ENCODE peak calls at places on chromosome 20, in nine cellular contexts. One of them, this sample, is unnamed.

GRCh38 chr20:44067650-44068081 is 119.3 kb downstream of the JPH2 start:
- DNase-seq in GM12878: no peak
- DNase-seq in lung: no peak
- DNase-seq in HCT116: no peak
- DNase-seq in CD8-positive, alpha-beta memory T cell: no peak
- DNase-seq in psoas muscle: no peak
- DNase-seq in A549: no peak
- DNase-seq in left ventricle myocardium inferior: no peak
- DNase-seq in IMR-90: no peak
- DNase-seq in this sample: no peak

GRCh38 chr20:62313021-62313420 is 10.2 kb downstream of the ADRM1 start:
- DNase-seq in CD8-positive, alpha-beta memory T cell: no peak
- DNase-seq in IMR-90: no peak
- DNase-seq in GM12878: no peak
- DNase-seq in HCT116: no peak
- DNase-seq in left ventricle myocardium inferior: no peak
- DNase-seq in psoas muscle: no peak
- DNase-seq in lung: no peak
- DNase-seq in A549: no peak
- DNase-seq in this sample: no peak

GRCh38 chr20:37914672-37915433 is 11.9 kb downstream of the VSTM2L start:
- DNase-seq in psoas muscle: no peak
- DNase-seq in IMR-90: no peak
- DNase-seq in A549: no peak
- DNase-seq in HCT116: no peak
- DNase-seq in lung: no peak
- DNase-seq in CD8-positive, alpha-beta memory T cell: no peak
- DNase-seq in left ventricle myocardium inferior: no peak
- DNase-seq in GM12878: no peak
- DNase-seq in this sample: no peak

GRCh38 chr20:59152559-59153354 is 10.9 kb upstream of the ZNF831 start:
- DNase-seq in psoas muscle: no peak
- DNase-seq in left ventricle myocardium inferior: no peak
- DNase-seq in HCT116: no peak
- DNase-seq in A549: no peak
- DNase-seq in CD8-positive, alpha-beta memory T cell: no peak
- DNase-seq in IMR-90: no peak
- DNase-seq in lung: no peak
- DNase-seq in GM12878: no peak
- DNase-seq in this sample: no peak

GRCh38 chr20:43040427-43040826 is 149.3 kb downstream of the PTPRT start:
- DNase-seq in CD8-positive, alpha-beta memory T cell: no peak
- DNase-seq in lung: no peak
- DNase-seq in A549: no peak
- DNase-seq in GM12878: no peak
- DNase-seq in HCT116: no peak
- DNase-seq in psoas muscle: no peak
- DNase-seq in left ventricle myocardium inferior: no peak
- DNase-seq in IMR-90: no peak
- DNase-seq in this sample: no peak

GRCh38 chr20:44597930-44598329 is 15.6 kb downstream of the PKIG start:
- DNase-seq in lung: no peak
- DNase-seq in HCT116: no peak
- DNase-seq in A549: no peak
- DNase-seq in CD8-positive, alpha-beta memory T cell: no peak
- DNase-seq in left ventricle myocardium inferior: no peak
- DNase-seq in psoas muscle: no peak
- DNase-seq in IMR-90: no peak
- DNase-seq in GM12878: no peak
- DNase-seq in this sample: no peak

GRCh38 chr20:59010995-59011873 is 4.2 kb upstream of the CTSZ start:
- DNase-seq in lung: no peak
- DNase-seq in GM12878: no peak
- DNase-seq in left ventricle myocardium inferior: no peak
- DNase-seq in IMR-90: peak; percentile 71
- DNase-seq in psoas muscle: no peak
- DNase-seq in CD8-positive, alpha-beta memory T cell: no peak
- DNase-seq in A549: no peak
- DNase-seq in HCT116: no peak
- DNase-seq in this sample: peak; percentile 51

GRCh38 chr20:36462440-36463211 is 78.7 kb upstream of the MYL9 start:
- DNase-seq in GM12878: no peak
- DNase-seq in HCT116: no peak
- DNase-seq in IMR-90: peak; percentile 60
- DNase-seq in psoas muscle: peak; percentile 92
- DNase-seq in A549: no peak
- DNase-seq in left ventricle myocardium inferior: peak; percentile 80
- DNase-seq in lung: no peak
- DNase-seq in CD8-positive, alpha-beta memory T cell: no peak
- DNase-seq in this sample: peak; percentile 22

GRCh38 chr20:653110-653589 is at the start of gene SRXN1:
- DNase-seq in psoas muscle: peak; percentile 97
- DNase-seq in HCT116: peak; percentile 81
- DNase-seq in GM12878: peak; percentile 30
- DNase-seq in CD8-positive, alpha-beta memory T cell: peak; percentile 75
- DNase-seq in lung: peak; percentile 89
- DNase-seq in IMR-90: peak; percentile 93
- DNase-seq in A549: peak; percentile 93
- DNase-seq in left ventricle myocardium inferior: peak; percentile 94
- DNase-seq in this sample: peak; percentile 85

GRCh38 chr20:62806383-62807050 is 1.9 kb downstream of the OGFR start:
- DNase-seq in lung: no peak
- DNase-seq in A549: no peak
- DNase-seq in left ventricle myocardium inferior: no peak
- DNase-seq in IMR-90: no peak
- DNase-seq in CD8-positive, alpha-beta memory T cell: no peak
- DNase-seq in psoas muscle: no peak
- DNase-seq in HCT116: no peak
- DNase-seq in GM12878: no peak
- DNase-seq in this sample: no peak

GRCh38 chr20:41408986-41409385 is 42.4 kb upstream of the EMILIN3 start:
- DNase-seq in GM12878: no peak
- DNase-seq in left ventricle myocardium inferior: no peak
- DNase-seq in lung: no peak
- DNase-seq in HCT116: no peak
- DNase-seq in A549: no peak
- DNase-seq in IMR-90: no peak
- DNase-seq in CD8-positive, alpha-beta memory T cell: no peak
- DNase-seq in psoas muscle: peak; percentile 82
- DNase-seq in this sample: no peak

GRCh38 chr20:38842558-38842981 is 37.1 kb downstream of the PPP1R16B start:
- DNase-seq in GM12878: peak; percentile 91
- DNase-seq in HCT116: no peak
- DNase-seq in lung: no peak
- DNase-seq in psoas muscle: no peak
- DNase-seq in A549: no peak
- DNase-seq in IMR-90: no peak
- DNase-seq in left ventricle myocardium inferior: no peak
- DNase-seq in CD8-positive, alpha-beta memory T cell: no peak
- DNase-seq in this sample: no peak

DNA sequence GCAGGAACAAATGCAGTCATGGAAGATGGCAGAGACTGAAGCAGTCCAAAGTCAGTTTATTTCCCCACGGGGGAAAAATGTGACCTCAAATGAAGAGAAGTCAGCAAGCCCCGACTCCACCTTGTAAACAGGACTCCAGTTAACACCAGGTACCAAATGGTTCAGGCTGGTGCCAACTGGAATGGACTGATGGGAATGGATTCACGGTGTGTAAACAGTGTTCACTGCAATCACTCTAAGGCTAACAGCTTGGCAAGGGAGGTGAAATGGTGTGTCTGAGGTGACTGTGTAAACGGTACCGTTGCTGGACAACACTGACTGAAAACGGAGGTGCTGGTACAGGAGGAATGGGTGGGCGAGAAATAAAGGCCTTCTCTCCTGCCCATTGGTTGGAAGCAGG is 12.0 kb downstream of the PLAGL2 start:
- DNase-seq in lung: no peak
- DNase-seq in IMR-90: no peak
- DNase-seq in left ventricle myocardium inferior: no peak
- DNase-seq in HCT116: no peak
- DNase-seq in GM12878: no peak
- DNase-seq in A549: no peak
- DNase-seq in psoas muscle: no peak
- DNase-seq in CD8-positive, alpha-beta memory T cell: no peak
- DNase-seq in this sample: peak; percentile 54
- H3K27ac ChIP-seq in lung: no peak overlapping the region
- H3K27ac ChIP-seq in IMR-90: no peak overlapping the region
- H3K27ac ChIP-seq in left ventricle myocardium inferior: peak overlapping the region; percentile 19
- H3K27ac ChIP-seq in HCT116: no peak overlapping the region
- H3K27ac ChIP-seq in GM12878: no peak overlapping the region
- H3K27ac ChIP-seq in A549: no peak overlapping the region
- H3K27ac ChIP-seq in psoas muscle: no peak overlapping the region
- H3K27ac ChIP-seq in CD8-positive, alpha-beta memory T cell: no peak overlapping the region
- H3K27ac ChIP-seq in this sample: peak overlapping the region; percentile 58

DNA sequence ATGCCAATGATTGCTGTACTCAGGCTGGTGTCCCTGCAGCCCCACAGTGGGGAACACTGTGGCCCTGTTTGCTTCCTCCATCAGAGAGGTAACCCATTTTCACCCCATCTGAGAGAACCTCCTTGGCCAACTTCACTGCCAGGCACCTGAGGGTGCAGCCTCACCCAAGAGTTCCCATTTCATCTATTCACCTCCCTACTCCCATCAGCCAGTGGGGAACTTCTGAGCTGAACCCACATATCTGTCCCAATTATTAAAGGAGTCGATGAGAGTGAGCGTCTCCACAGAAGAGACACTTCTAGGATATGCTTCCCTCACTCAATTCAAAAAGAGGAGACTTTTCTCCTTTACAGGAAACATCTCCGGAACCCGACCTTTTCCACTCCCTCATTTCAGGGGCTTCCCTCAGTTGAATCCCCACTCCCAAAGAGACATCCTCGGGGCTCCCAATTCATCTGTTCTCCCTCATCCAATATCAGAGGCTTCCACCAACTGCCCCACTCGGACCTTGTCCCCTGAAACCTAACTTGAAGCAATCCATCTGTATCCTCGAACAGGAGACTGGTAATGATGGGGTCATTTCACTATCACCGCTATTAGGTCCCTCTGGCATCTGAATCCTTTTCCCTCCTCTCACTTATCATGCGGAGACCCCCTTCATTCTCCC is 988 bp downstream of the UBE2V1 start:
- DNase-seq in psoas muscle: no peak
- DNase-seq in lung: no peak
- DNase-seq in left ventricle myocardium inferior: no peak
- DNase-seq in IMR-90: no peak
- DNase-seq in CD8-positive, alpha-beta memory T cell: no peak
- DNase-seq in GM12878: no peak
- DNase-seq in A549: no peak
- DNase-seq in HCT116: no peak
- DNase-seq in this sample: no peak
- H3K4me1 ChIP-seq in psoas muscle: peaks cover 80% of the 10 kb centered on the region
- H3K4me1 ChIP-seq in lung: peaks cover 29% of the 10 kb centered on the region
- H3K4me1 ChIP-seq in left ventricle myocardium inferior: peaks cover 93% of the 10 kb centered on the region
- H3K4me1 ChIP-seq in IMR-90: peaks cover 40% of the 10 kb centered on the region
- H3K4me1 ChIP-seq in CD8-positive, alpha-beta memory T cell: peaks cover 82% of the 10 kb centered on the region
- H3K4me1 ChIP-seq in GM12878: peaks cover 49% of the 10 kb centered on the region
- H3K4me1 ChIP-seq in A549: peaks cover 65% of the 10 kb centered on the region
- H3K4me1 ChIP-seq in HCT116: peaks cover 52% of the 10 kb centered on the region
- H3K4me1 ChIP-seq in this sample: peaks cover 21% of the 10 kb centered on the region

DNA sequence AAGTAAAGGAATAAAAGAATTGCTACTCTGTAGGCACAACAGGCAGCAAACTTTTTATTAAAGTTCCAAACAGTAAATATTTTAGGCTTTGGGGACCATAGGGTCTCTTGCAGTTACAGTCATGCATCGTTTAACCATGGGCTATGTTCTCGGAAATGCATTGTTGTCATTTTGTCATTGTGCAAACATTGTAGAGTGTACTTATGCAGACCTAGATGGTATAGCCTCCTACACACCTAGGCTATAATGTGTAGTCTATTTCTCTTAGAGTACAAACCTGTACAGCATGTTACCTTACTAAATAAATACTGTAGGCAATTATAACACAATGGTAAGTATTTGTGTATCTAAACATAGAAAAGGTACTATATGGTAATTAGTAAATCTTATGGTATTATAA is 54.7 kb downstream of the CDS2 start:
- DNase-seq in GM12878: no peak
- DNase-seq in lung: no peak
- DNase-seq in IMR-90: no peak
- DNase-seq in left ventricle myocardium inferior: no peak
- DNase-seq in CD8-positive, alpha-beta memory T cell: no peak
- DNase-seq in HCT116: no peak
- DNase-seq in A549: no peak
- DNase-seq in psoas muscle: no peak
- DNase-seq in this sample: no peak
- H3K27ac ChIP-seq in GM12878: no peak overlapping the region
- H3K27ac ChIP-seq in lung: no peak overlapping the region
- H3K27ac ChIP-seq in IMR-90: no peak overlapping the region
- H3K27ac ChIP-seq in left ventricle myocardium inferior: peak overlapping the region; percentile 79
- H3K27ac ChIP-seq in CD8-positive, alpha-beta memory T cell: no peak overlapping the region
- H3K27ac ChIP-seq in HCT116: no peak overlapping the region
- H3K27ac ChIP-seq in A549: no peak overlapping the region
- H3K27ac ChIP-seq in psoas muscle: no peak overlapping the region
- H3K27ac ChIP-seq in this sample: no peak overlapping the region

GRCh38 chr20:53896647-53897046 is 173.7 kb downstream of the BCAS1 start:
- DNase-seq in lung: no peak
- DNase-seq in psoas muscle: no peak
- DNase-seq in left ventricle myocardium inferior: no peak
- DNase-seq in CD8-positive, alpha-beta memory T cell: no peak
- DNase-seq in HCT116: no peak
- DNase-seq in IMR-90: no peak
- DNase-seq in A549: no peak
- DNase-seq in GM12878: no peak
- DNase-seq in this sample: no peak

GRCh38 chr20:53899351-53900167 is 170.8 kb downstream of the BCAS1 start:
- DNase-seq in HCT116: no peak
- DNase-seq in CD8-positive, alpha-beta memory T cell: peak; percentile 40
- DNase-seq in psoas muscle: no peak
- DNase-seq in lung: peak; percentile 42
- DNase-seq in A549: peak; percentile 60
- DNase-seq in IMR-90: peak; percentile 87
- DNase-seq in left ventricle myocardium inferior: no peak
- DNase-seq in GM12878: peak; percentile 95
- DNase-seq in this sample: peak; percentile 43

GRCh38 chr20:53897884-53898557 is 172.4 kb downstream of the BCAS1 start:
- DNase-seq in left ventricle myocardium inferior: no peak
- DNase-seq in A549: no peak
- DNase-seq in psoas muscle: no peak
- DNase-seq in lung: no peak
- DNase-seq in HCT116: no peak
- DNase-seq in CD8-positive, alpha-beta memory T cell: no peak
- DNase-seq in IMR-90: no peak
- DNase-seq in GM12878: no peak
- DNase-seq in this sample: no peak

GRCh38 chr20:53900380-53900999 is 169.9 kb downstream of the BCAS1 start:
- DNase-seq in GM12878: no peak
- DNase-seq in A549: peak; percentile 26
- DNase-seq in psoas muscle: no peak
- DNase-seq in left ventricle myocardium inferior: no peak
- DNase-seq in HCT116: no peak
- DNase-seq in lung: no peak
- DNase-seq in IMR-90: peak; percentile 95
- DNase-seq in CD8-positive, alpha-beta memory T cell: no peak
- DNase-seq in this sample: no peak

DNA sequence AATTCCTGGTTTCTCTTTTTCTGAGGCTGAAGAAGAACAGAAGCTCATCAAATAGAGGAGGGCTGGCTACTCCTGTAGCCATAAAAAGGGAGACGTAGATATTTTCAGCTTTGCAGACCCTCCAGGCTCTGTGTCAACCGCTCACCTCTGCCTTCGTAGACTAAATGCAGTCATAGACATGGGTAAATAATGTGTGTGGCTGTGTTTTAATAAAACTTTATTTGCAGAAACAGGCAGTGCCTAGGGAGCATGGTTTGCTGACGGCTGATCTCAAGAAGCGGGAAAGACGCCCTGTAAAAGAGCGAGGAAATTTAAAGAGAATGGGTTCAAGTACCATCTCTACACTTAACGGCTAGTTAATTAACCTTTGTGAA is 171.8 kb downstream of the BCAS1 start:
- DNase-seq in A549: no peak
- DNase-seq in IMR-90: no peak
- DNase-seq in HCT116: no peak
- DNase-seq in lung: no peak
- DNase-seq in psoas muscle: no peak
- DNase-seq in left ventricle myocardium inferior: no peak
- DNase-seq in GM12878: no peak
- DNase-seq in CD8-positive, alpha-beta memory T cell: no peak
- DNase-seq in this sample: no peak
- H3K4me1 ChIP-seq in A549: peaks cover 42% of the 10 kb centered on the region
- H3K4me1 ChIP-seq in IMR-90: peaks cover 12% of the 10 kb centered on the region
- H3K4me1 ChIP-seq in HCT116: peaks cover 6% of the 10 kb centered on the region
- H3K4me1 ChIP-seq in lung: peaks cover 12% of the 10 kb centered on the region
- H3K4me1 ChIP-seq in psoas muscle: peaks cover 14% of the 10 kb centered on the region
- H3K4me1 ChIP-seq in left ventricle myocardium inferior: peaks cover 39% of the 10 kb centered on the region
- H3K4me1 ChIP-seq in GM12878: peaks cover 45% of the 10 kb centered on the region
- H3K4me1 ChIP-seq in CD8-positive, alpha-beta memory T cell: peaks cover 18% of the 10 kb centered on the region
- H3K4me1 ChIP-seq in this sample: no peaks in the 10 kb centered on the region

This sample was measured in prostate gland.